ENCODE peak calls at places on chromosomes 16 and 17, in seven cellular contexts. O is vagina, B is ovary, I is heart left ventricle, D is IMR-90, P is upper lobe of left lung, Z is adrenal gland. N is an unnamed sample.

GRCh38 chr16:14321542-14321941 is 250.4 kb downstream of the MRTFB start:
- DNase-seq in O (no peak), B (peak; percentile 59), I (peak; percentile 76), D (no peak), P (no peak), Z (peak; percentile 82), N (no peak)

GRCh38 chr16:21001262-21001661 is 100.7 kb downstream of the LYRM1 start:
- DNase-seq in O (no peak), B (no peak), I (no peak), D (peak; percentile 4), P (no peak), Z (peak; percentile 28), N (no peak)

GRCh38 chr17:71801301-71801700 is 319.5 kb upstream of the SOX9 start:
- DNase-seq in O (no peak), B (no peak), I (no peak), D (no peak), P (no peak), Z (no peak), N (no peak)

GRCh38 chr16:69309316-69309715 is 1.8 kb upstream of the VPS4A start:
- DNase-seq in O (no peak), B (peak; percentile 25), I (no peak), D (no peak), P (no peak), Z (no peak), N (peak; percentile 44)

GRCh38 chr17:18626152-18626870 is 17.9 kb downstream of the TBC1D28 start:
- DNase-seq in O (no peak), B (no peak), I (no peak), D (no peak), P (peak; percentile 49), Z (no peak), N (no peak)

GRCh38 chr17:77322534-77323412 is 182.0 kb downstream of the SEC14L1 start:
- DNase-seq in O (peak; percentile 97), B (peak; percentile 92), I (peak; percentile 85), D (peak; percentile 99), P (peak; percentile 85), Z (peak; percentile 98), N (peak; percentile 66)

GRCh38 chr17:35766903-35767510 is 6.3 kb downstream of the C17orf50 start:
- DNase-seq in O (no peak), B (no peak), I (no peak), D (peak; percentile 43), P (no peak), Z (peak; percentile 69), N (no peak)

GRCh38 chr17:77908501-77908900 is 50.0 kb upstream of the TNRC6C start:
- DNase-seq in O (no peak), B (no peak), I (no peak), D (no peak), P (no peak), Z (no peak), N (no peak)

GRCh38 chr16:49287572-49287971 is 5.9 kb upstream of the CBLN1 start:
- DNase-seq in O (no peak), B (no peak), I (no peak), D (no peak), P (no peak), Z (no peak), N (no peak)

GRCh38 chr16:31876955-31877828 is 3.6 kb downstream of the ZNF267 start:
- DNase-seq in O (no peak), B (no peak), I (no peak), D (peak; percentile 96), P (no peak), Z (no peak), N (no peak)

GRCh38 chr17:39011907-39012468 is 44.8 kb upstream of the FBXO47 start:
- DNase-seq in O (no peak), B (no peak), I (no peak), D (no peak), P (peak; percentile 33), Z (no peak), N (no peak)

GRCh38 chr16:88738167-88739084 is 32.1 kb downstream of the CTU2 start:
- DNase-seq in O (no peak), B (no peak), I (no peak), D (no peak), P (peak; percentile 84), Z (peak; percentile 41), N (no peak)

GRCh38 chr17:28402224-28402630 is 3.8 kb downstream of the SLC46A1 start:
- DNase-seq in O (no peak), B (no peak), I (no peak), D (no peak), P (no peak), Z (no peak), N (no peak)

GRCh38 chr16:23408242-23409201 is 44.5 kb downstream of the COG7 start:
- DNase-seq in O (no peak), B (no peak), I (peak; percentile 53), D (peak; percentile 78), P (no peak), Z (no peak), N (peak; percentile 51)

GRCh38 chr17:37261286-37261685 is 114.5 kb upstream of the C17orf78 start:
- DNase-seq in O (no peak), B (no peak), I (no peak), D (peak; percentile 27), P (no peak), Z (no peak), N (no peak)

GRCh38 chr16:2532494-2533141 is 1.4 kb upstream of the CEMP1 start:
- DNase-seq in O (no peak), B (peak; percentile 85), I (peak; percentile 55), D (peak; percentile 34), P (peak; percentile 90), Z (peak; percentile 77), N (peak; percentile 90)

GRCh38 chr16:14148569-14148968 is 77.5 kb downstream of the MRTFB start:
- DNase-seq in O (no peak), B (no peak), I (no peak), D (peak; percentile 5), P (no peak), Z (no peak), N (no peak)

GRCh38 chr16:9308300-9309209 is 217.1 kb downstream of the HAPSTR1 start:
- DNase-seq in O (no peak), B (no peak), I (no peak), D (no peak), P (no peak), Z (peak; percentile 25), N (peak; percentile 67)

GRCh38 chr16:27638833-27639587 is 89.1 kb downstream of the KATNIP start:
- DNase-seq in O (no peak), B (no peak), I (no peak), D (no peak), P (no peak), Z (no peak), N (no peak)

GRCh38 chr17:2755941-2756724 is 6.7 kb upstream of the CCDC92B start:
- DNase-seq in O (no peak), B (no peak), I (no peak), D (no peak), P (no peak), Z (no peak), N (no peak)

GRCh38 chr17:2758870-2759269 is 9.4 kb upstream of the CCDC92B start:
- DNase-seq in O (no peak), B (no peak), I (no peak), D (no peak), P (no peak), Z (no peak), N (no peak)
- TF ChIP-seq POLR2A in O (no peak), B (no peak), I (no peak), D (no peak), P (no peak), Z (no peak), N (no peak)

DNA sequence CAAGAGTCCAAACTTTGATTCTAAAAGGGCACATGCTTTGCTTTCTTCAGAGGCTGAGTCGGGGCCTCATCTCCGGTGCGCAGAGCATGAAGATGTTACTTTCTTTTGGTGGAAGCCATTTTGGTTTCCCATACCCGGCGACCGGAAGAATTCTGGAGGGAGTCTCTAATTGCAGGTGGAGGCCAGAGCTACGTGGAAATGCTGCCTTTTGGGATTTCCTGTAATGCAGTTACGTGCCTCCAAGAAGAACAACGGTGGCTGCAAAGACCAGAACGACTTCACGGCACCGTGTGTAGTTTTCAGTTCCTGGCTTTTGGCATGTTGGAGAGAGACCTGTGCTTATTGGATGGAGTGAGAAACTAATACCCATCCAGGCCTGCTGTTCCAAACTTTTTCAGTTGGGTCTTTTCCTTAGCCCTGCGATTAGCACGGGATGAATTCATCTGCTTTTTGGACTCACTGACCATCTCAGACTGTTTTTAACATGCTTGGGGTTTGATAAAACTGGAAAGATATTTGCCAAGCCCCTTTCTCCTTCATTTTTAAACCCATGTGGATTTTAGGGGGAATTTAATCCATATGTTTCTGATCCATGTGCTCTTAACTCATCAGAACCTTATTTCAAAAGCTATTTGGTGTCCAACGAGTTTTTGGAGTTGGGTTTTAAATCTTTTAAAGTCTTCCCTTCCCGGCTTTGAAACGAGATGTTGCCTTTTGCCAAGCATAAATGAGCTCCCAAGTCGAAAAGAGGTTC is 19.0 kb downstream of the FOXL1 start:
- DNase-seq in O (no peak), B (no peak), I (no peak), D (no peak), P (no peak), Z (no peak), N (no peak)
- H3K4me1 ChIP-seq in O (no peaks in the 10 kb centered on the region), B (no peaks in the 10 kb centered on the region), I (no peaks in the 10 kb centered on the region), D (peaks cover 5% of the 10 kb centered on the region), P (no peaks in the 10 kb centered on the region), Z (no peaks in the 10 kb centered on the region), N (no peaks in the 10 kb centered on the region)

GRCh38 chr17:48563867-48564199 is 14.3 kb downstream of the HOXB4 start:
- DNase-seq in O (no peak), B (no peak), I (no peak), D (no peak), P (no peak), Z (no peak), N (no peak)

GRCh38 chr17:48564200-48565023 is 13.7 kb downstream of the HOXB4 start:
- DNase-seq in O (no peak), B (no peak), I (no peak), D (no peak), P (peak; percentile 86), Z (peak; percentile 50), N (no peak)

GRCh38 chr17:48561894-48562810 is 16.0 kb downstream of the HOXB4 start:
- DNase-seq in O (no peak), B (no peak), I (no peak), D (peak; percentile 68), P (no peak), Z (no peak), N (peak; percentile 47)

GRCh38 chr17:48562934-48563333 is 15.2 kb downstream of the HOXB4 start:
- DNase-seq in O (no peak), B (no peak), I (no peak), D (no peak), P (no peak), Z (no peak), N (no peak)

GRCh38 chr17:48563385-48563838 is 14.7 kb downstream of the HOXB4 start:
- DNase-seq in O (no peak), B (no peak), I (no peak), D (peak; percentile 72), P (no peak), Z (no peak), N (no peak)
- H3K27me3 ChIP-seq in O (peaks cover 9% of the 10 kb centered on the region), B (no peaks in the 10 kb centered on the region), I (peaks cover 79% of the 10 kb centered on the region), D (no peaks in the 10 kb centered on the region), P (no peaks in the 10 kb centered on the region), Z (no peaks in the 10 kb centered on the region), N (no peaks in the 10 kb centered on the region)

DNA sequence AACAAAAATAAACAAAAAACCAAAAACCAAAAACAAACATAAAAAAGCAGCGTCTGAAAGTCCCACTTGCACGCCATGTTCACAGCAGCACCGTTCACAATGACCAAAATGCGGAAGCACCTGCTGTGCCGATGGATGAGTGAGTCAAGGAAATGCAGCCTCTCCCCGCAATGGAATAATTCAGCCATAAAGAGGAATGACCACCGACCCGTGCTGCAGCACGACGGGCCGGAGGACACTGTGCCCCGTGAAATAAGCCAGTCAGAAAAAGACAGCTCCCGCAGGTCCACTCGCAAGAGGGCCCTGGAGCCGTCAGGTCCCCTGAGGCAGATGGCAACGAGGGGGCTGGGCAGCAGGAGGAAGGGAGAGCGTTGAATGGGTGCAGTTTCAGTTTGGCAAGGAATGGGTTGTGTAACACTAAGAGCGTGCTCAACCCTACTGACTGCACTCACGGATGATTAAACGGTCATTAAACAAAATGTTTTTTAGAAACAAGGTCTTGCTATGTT is 5.1 kb downstream of the CLCN7 start:
- DNase-seq in O (no peak), B (no peak), I (no peak), D (no peak), P (peak; percentile 44), Z (no peak), N (peak; percentile 51)
- TF ChIP-seq POLR2A in O (no peak), B (no peak), I (no peak), D (no peak), P (no peak), Z (no peak), N (no peak)